ENCODE peak calls at places on chromosomes 7 and 10, in eight cellular contexts. U is GM23248, W is NCI-H460, E is germinal center, D is Peyer's patch, G is WTC11, S is AG08395, C is hypothalamus. P is an unnamed sample.

GRCh38 chr10:43390791-43391190 is 18.2 kb downstream of the HNRNPF start:
- DNase-seq in D (no peak), G (no peak), E (no peak), S (peak), U (peak), W (peak), C (no peak), P (peak)

GRCh38 chr7:149010451-149010850 is 17.9 kb downstream of the PDIA4 start:
- DNase-seq in G (no peak), W (no peak), E (no peak), C (no peak), S (no peak), U (no peak), D (no peak), P (no peak)

GRCh38 chr7:121235221-121235620 is 93.6 kb upstream of the WNT16 start:
- DNase-seq in D (no peak), E (no peak), U (no peak), W (no peak), C (no peak), S (no peak), G (no peak), P (no peak)

GRCh38 chr7:1300636-1301035 is 68.0 kb downstream of the UNCX start:
- DNase-seq in U (no peak), D (no peak), C (no peak), S (no peak), E (no peak), G (no peak), W (no peak), P (no peak)

GRCh38 chr7:132580717-132581285 is 4.5 kb upstream of the PLXNA4 start:
- DNase-seq in D (peak), C (peak), W (peak), U (peak), G (peak), E (peak), S (peak), P (peak)

GRCh38 chr10:122019414-122019975 is 30.5 kb downstream of the TACC2 start:
- DNase-seq in W (peak), D (no peak), G (peak), E (no peak), C (no peak), S (no peak), U (no peak), P (no peak)

GRCh38 chr7:106855540-106856132 is 9.4 kb upstream of the PIK3CG start:
- DNase-seq in U (no peak), D (no peak), S (no peak), W (no peak), C (no peak), E (no peak), G (no peak), P (no peak)

GRCh38 chr7:70660154-70660818 is 471.7 kb upstream of the GALNT17 start:
- DNase-seq in S (no peak), W (no peak), D (peak), G (no peak), E (no peak), C (no peak), U (no peak), P (no peak)

GRCh38 chr10:73246322-73246782 is 703 bp downstream of the DNAJC9 start:
- DNase-seq in W (no peak), G (no peak), E (no peak), C (no peak), U (peak), D (no peak), S (no peak), P (no peak)

GRCh38 chr7:110090113-110090820 is 1000.7 kb upstream of the LRRN3 start:
- DNase-seq in W (peak), D (no peak), U (peak), G (no peak), S (no peak), E (no peak), C (no peak), P (no peak)

GRCh38 chr7:43674559-43675436 is 54.5 kb downstream of the COA1 start:
- DNase-seq in U (peak), D (no peak), E (no peak), S (peak), W (peak), C (no peak), G (no peak), P (peak)

GRCh38 chr10:44576715-44577191 is 191.9 kb upstream of the CXCL12 start:
- DNase-seq in G (no peak), U (peak), S (peak), D (no peak), E (no peak), W (no peak), C (no peak), P (peak)

GRCh38 chr10:97131041-97131659 is 54.6 kb downstream of the SLIT1 start:
- DNase-seq in U (no peak), D (no peak), C (no peak), S (no peak), W (no peak), G (no peak), E (no peak), P (no peak)

GRCh38 chr10:119651514-119652327 is 541 bp downstream of the BAG3 start:
- DNase-seq in W (no peak), U (peak), S (peak), G (no peak), E (peak), C (no peak), D (peak), P (peak)

GRCh38 chr10:34655286-34656170 is 159.6 kb downstream of the PARD3 start:
- DNase-seq in W (peak), E (peak), D (no peak), C (no peak), S (peak), G (peak), U (peak), P (no peak)

GRCh38 chr7:125089171-125089570 is 159.5 kb upstream of the POT1 start:
- DNase-seq in D (no peak), G (no peak), W (no peak), U (no peak), E (no peak), C (no peak), S (no peak), P (no peak)

GRCh38 chr10:7412482-7413251 is 1.8 kb upstream of the SFMBT2 start:
- DNase-seq in D (peak), G (peak), W (no peak), C (peak), E (no peak), S (no peak), U (peak), P (no peak)

GRCh38 chr7:22587322-22587721 is 87.3 kb upstream of the STEAP1B start:
- DNase-seq in C (no peak), U (peak), E (peak), G (no peak), W (no peak), D (no peak), S (peak), P (peak)

P was measured in osteoblast.